ENCODE peak calls at places on chromosomes 12 and 14, in eight cellular contexts. J, U, Y, C, F, Z, T and L are unnamed samples.
A peak's percentile ranks its signal among the peaks of the same experiment; 100 is the strongest.

GRCh38 chr14:69316449-69317391 is 56.8 kb downstream of the GALNT16 start:
- DNase-seq in U (peak; percentile 75), Y (peak; percentile 58), J (peak; percentile 94), Z (peak; percentile 42), T (peak; percentile 53), C (peak; percentile 95), F (peak; percentile 48), L (peak; percentile 81)

GRCh38 chr12:50059440-50060119 is 2.2 kb downstream of the ASIC1 start:
- DNase-seq in Y (no peak), Z (no peak), F (no peak), U (no peak), C (no peak), J (no peak), T (no peak), L (no peak)

GRCh38 chr14:104276435-104276834 is 138.0 kb downstream of the KIF26A start:
- DNase-seq in U (no peak), Z (no peak), J (no peak), T (no peak), Y (no peak), F (no peak), C (no peak), L (no peak)

GRCh38 chr14:54474232-54474793 is 14.5 kb downstream of the GMFB start:
- DNase-seq in Z (no peak), J (no peak), F (no peak), Y (no peak), U (no peak), C (peak; percentile 55), T (no peak), L (no peak)

GRCh38 chr12:85632390-85632789 is 203.8 kb downstream of the RASSF9 start:
- DNase-seq in Z (no peak), Y (no peak), J (peak; percentile 22), U (no peak), C (no peak), F (no peak), T (no peak), L (no peak)

GRCh38 chr14:59133202-59133601 is 55.3 kb upstream of the DAAM1 start:
- DNase-seq in T (no peak), U (no peak), J (peak; percentile 51), Z (no peak), Y (no peak), F (no peak), C (no peak), L (no peak)

GRCh38 chr12:8108808-8109398 is 14.5 kb upstream of the CLEC4A start:
- DNase-seq in T (peak; percentile 66), C (peak; percentile 92), U (peak; percentile 69), J (peak; percentile 81), Z (peak; percentile 67), Y (peak; percentile 77), F (peak; percentile 57), L (peak; percentile 81)

GRCh38 chr12:124032265-124032886 is 59.4 kb downstream of the ZNF664 start:
- DNase-seq in J (peak; percentile 73), F (peak; percentile 24), T (no peak), U (peak; percentile 58), Y (no peak), C (peak; percentile 91), Z (no peak), L (no peak)

GRCh38 chr12:4286771-4287317 is 13.3 kb downstream of the CCND2 start:
- DNase-seq in U (no peak), J (no peak), C (no peak), T (no peak), F (no peak), Z (no peak), Y (no peak), L (no peak)

GRCh38 chr14:23034498-23035302 is at the start of gene PSMB5:
- DNase-seq in Y (peak; percentile 92), F (peak; percentile 84), J (peak; percentile 95), T (peak; percentile 89), Z (peak; percentile 89), C (peak; percentile 97), U (peak; percentile 87), L (peak; percentile 92)

GRCh38 chr12:92628476-92628875 is 74.3 kb upstream of the PLEKHG7 start:
- DNase-seq in Y (no peak), J (no peak), T (no peak), U (no peak), C (peak; percentile 14), F (no peak), Z (no peak), L (no peak)

GRCh38 chr12:122788387-122788786 is 14.0 kb downstream of the CCDC62 start:
- DNase-seq in J (peak; percentile 58), C (peak; percentile 39), T (no peak), Z (no peak), Y (no peak), F (no peak), U (no peak), L (no peak)

GRCh38 chr14:98909251-98909944 is 362.6 kb downstream of the BCL11B start:
- DNase-seq in U (no peak), F (peak; percentile 51), C (no peak), Y (no peak), T (no peak), J (peak; percentile 84), Z (no peak), L (peak; percentile 11)

GRCh38 chr12:8081228-8081920 is 700 bp upstream of the NECAP1 start:
- DNase-seq in U (no peak), J (no peak), C (peak; percentile 47), Z (no peak), F (no peak), T (no peak), Y (no peak), L (no peak)

GRCh38 chr12:44584625-44585024 is 291.5 kb downstream of the NELL2 start:
- DNase-seq in J (no peak), U (no peak), Y (no peak), F (no peak), T (no peak), Z (no peak), C (no peak), L (no peak)

GRCh38 chr12:121791671-121792496 is 1.6 kb downstream of the RHOF start:
- DNase-seq in F (no peak), J (peak; percentile 96), Y (no peak), T (no peak), Z (peak; percentile 54), U (no peak), C (no peak), L (no peak)

GRCh38 chr14:73223049-73223448 is 14.3 kb upstream of the PAPLN start:
- DNase-seq in U (no peak), J (no peak), Y (no peak), Z (no peak), F (no peak), T (no peak), C (peak; percentile 49), L (peak; percentile 41)

GRCh38 chr12:124621296-124621660 is 53.9 kb upstream of the NCOR2 start:
- DNase-seq in T (peak; percentile 72), Y (peak; percentile 87), U (peak; percentile 85), C (no peak), F (no peak), Z (no peak), J (no peak), L (peak; percentile 86)

GRCh38 chr14:71321556-71322315 is 414.5 kb downstream of the PCNX1 start:
- DNase-seq in Y (no peak), Z (no peak), F (peak; percentile 12), C (peak; percentile 79), T (no peak), U (no peak), J (peak; percentile 94), L (no peak)

GRCh38 chr12:19783547-19784444 is 344.5 kb downstream of the AEBP2 start:
- DNase-seq in C (no peak), T (no peak), U (no peak), Y (no peak), F (no peak), Z (no peak), J (no peak), L (no peak)

GRCh38 chr12:110107369-110108281 is 16.5 kb upstream of the IFT81 start:
- DNase-seq in Y (no peak), F (no peak), C (peak; percentile 87), J (peak; percentile 31), U (peak; percentile 88), T (peak; percentile 20), Z (no peak), L (peak; percentile 82)

GRCh38 chr12:109770861-109771670 is 57.4 kb downstream of the FAM222A start:
- DNase-seq in Y (peak; percentile 23), J (no peak), Z (peak; percentile 40), T (no peak), C (no peak), F (no peak), U (no peak), L (peak; percentile 51)

GRCh38 chr14:70567791-70568190 is 32.7 kb downstream of the MED6 start:
- DNase-seq in U (no peak), J (peak; percentile 70), C (peak; percentile 41), Z (no peak), Y (no peak), F (peak; percentile 2), T (no peak), L (no peak)

GRCh38 chr14:99158646-99159165 is 113.3 kb downstream of the BCL11B start:
- DNase-seq in U (no peak), C (no peak), Z (no peak), F (no peak), Y (no peak), J (no peak), T (no peak), L (no peak)

GRCh38 chr12:28870839-28871440 is 278.1 kb upstream of the FAR2 start:
- DNase-seq in U (no peak), Z (no peak), J (peak; percentile 98), T (no peak), C (no peak), Y (no peak), F (no peak), L (no peak)

GRCh38 chr12:132608231-132609171 is 1.9 kb downstream of the LRCOL1 start:
- DNase-seq in F (no peak), Z (peak; percentile 91), J (no peak), T (no peak), Y (no peak), U (no peak), C (no peak), L (no peak)

GRCh38 chr12:71128191-71128590 is 29.6 kb downstream of the TSPAN8 start:
- DNase-seq in J (no peak), T (no peak), F (no peak), U (no peak), Z (no peak), Y (no peak), C (no peak), L (no peak)

GRCh38 chr12:126510630-126511029 is 1445.4 kb downstream of the AACS start:
- DNase-seq in C (no peak), Z (no peak), T (no peak), U (no peak), Y (no peak), J (no peak), F (no peak), L (no peak)
- H3K9me3 ChIP-seq in C (peaks cover 8% of the 10 kb centered on the region), Z (no peaks in the 10 kb centered on the region), T (peaks cover 17% of the 10 kb centered on the region), U (no peaks in the 10 kb centered on the region), Y (no peaks in the 10 kb centered on the region), J (no peaks in the 10 kb centered on the region), F (no peaks in the 10 kb centered on the region), L (no peaks in the 10 kb centered on the region)

GRCh38 chr14:63642656-63643382 is 1.1 kb upstream of the WDR89 start:
- DNase-seq in J (no peak), F (no peak), Y (no peak), T (no peak), C (no peak), Z (no peak), U (no peak), L (no peak)
- H3K4me3 ChIP-seq in J (peak overlapping the region; percentile 70), F (peak overlapping the region; percentile 89), Y (peak overlapping the region; percentile 78), T (peak overlapping the region; percentile 77), C (peak overlapping the region; percentile 83), Z (peak overlapping the region; percentile 57), U (peak overlapping the region; percentile 57), L (peak overlapping the region; percentile 36)

GRCh38 chr12:31849090-31849687 is 110.0 kb upstream of the RESF1 start:
- DNase-seq in F (no peak), Y (no peak), U (no peak), C (peak; percentile 6), Z (no peak), T (no peak), J (peak; percentile 47), L (no peak)
- H3K9me3 ChIP-seq in F (peaks cover 35% of the 10 kb centered on the region), Y (peaks cover 31% of the 10 kb centered on the region), U (peaks cover 3% of the 10 kb centered on the region), C (peaks cover 54% of the 10 kb centered on the region), Z (no peaks in the 10 kb centered on the region), T (peaks cover 49% of the 10 kb centered on the region), J (peaks cover 24% of the 10 kb centered on the region), L (peaks cover 2% of the 10 kb centered on the region)

GRCh38 chr14:102138535-102138934 is 1.2 kb upstream of the WDR20 start:
- DNase-seq in F (no peak), U (no peak), T (no peak), J (no peak), Z (no peak), Y (no peak), C (no peak), L (no peak)
- H3K4me3 ChIP-seq in F (peak overlapping the region; percentile 95), U (peak overlapping the region; percentile 78), T (peak overlapping the region; percentile 94), J (peak overlapping the region; percentile 75), Z (no peak overlapping the region), Y (peak overlapping the region; percentile 99), C (peak overlapping the region; percentile 99), L (no peak overlapping the region)